ENCODE peak calls at places on chromosomes 16 and 17, in seven cellular contexts. Q is mesendoderm; F is cardiac muscle cell; G is CD8-positive, alpha-beta memory T cell; O is psoas muscle; S is CD8-positive, alpha-beta T cell; L is H9. A is an unnamed sample.

GRCh38 chr17:42553866-42554249 is 1.1 kb downstream of the HSD17B1 start:
- DNase-seq in Q (no peak), F (no peak), G (no peak), L (no peak), O (no peak), S (no peak), A (no peak)

GRCh38 chr17:65058615-65059014 is 2.1 kb upstream of the GNA13 start:
- DNase-seq in S (no peak), Q (no peak), L (no peak), G (no peak), F (no peak), O (no peak), A (no peak)

GRCh38 chr16:22770866-22771265 is 43.1 kb upstream of the HS3ST2 start:
- DNase-seq in F (no peak), G (no peak), L (no peak), S (no peak), Q (no peak), O (no peak), A (no peak)

GRCh38 chr16:56667581-56668571 is at the start of gene MT1G:
- DNase-seq in Q (no peak), G (no peak), O (peak; percentile 68), F (peak; percentile 35), L (peak; percentile 50), S (no peak), A (peak; percentile 58)

GRCh38 chr17:67110619-67111018 is 66.3 kb downstream of the CACNG1 start:
- DNase-seq in S (no peak), Q (no peak), G (no peak), F (no peak), L (no peak), O (no peak), A (no peak)

GRCh38 chr16:29876578-29877249 is 13.7 kb upstream of the CDIPT start:
- DNase-seq in L (no peak), O (no peak), G (peak; percentile 19), F (no peak), S (peak; percentile 24), Q (peak; percentile 39), A (no peak)

GRCh38 chr16:51045186-51045585 is 105.9 kb downstream of the SALL1 start:
- DNase-seq in S (no peak), O (no peak), L (no peak), G (no peak), F (no peak), Q (no peak), A (no peak)

GRCh38 chr17:7883781-7884386 is 4.7 kb upstream of the CHD3 start:
- DNase-seq in Q (no peak), G (peak; percentile 16), F (no peak), L (peak; percentile 5), S (no peak), O (no peak), A (no peak)

GRCh38 chr16:89367538-89368059 is 122.8 kb downstream of the ANKRD11 start:
- DNase-seq in Q (no peak), O (no peak), G (no peak), S (no peak), F (no peak), L (no peak), A (no peak)

GRCh38 chr17:81868674-81869220 is 2.4 kb downstream of the ARHGDIA start:
- DNase-seq in L (peak; percentile 78), Q (peak; percentile 89), S (no peak), G (no peak), O (peak; percentile 69), F (peak; percentile 25), A (peak; percentile 59)

GRCh38 chr17:3732171-3732570 is 8.5 kb downstream of the HASPIN start:
- DNase-seq in O (no peak), Q (peak; percentile 23), L (no peak), S (no peak), F (no peak), G (no peak), A (peak; percentile 55)

GRCh38 chr17:62724398-62725146 is 83.5 kb downstream of the MARCHF10 start:
- DNase-seq in L (peak; percentile 31), O (no peak), S (peak; percentile 47), G (peak; percentile 59), F (no peak), Q (no peak), A (no peak)

GRCh38 chr17:36069131-36069530 is 5.1 kb downstream of the CCL18 start:
- DNase-seq in O (no peak), G (no peak), L (no peak), Q (no peak), S (no peak), F (no peak), A (no peak)

GRCh38 chr16:2465653-2466415 is 5.3 kb upstream of the NTN3 start:
- DNase-seq in G (no peak), L (peak; percentile 66), F (no peak), O (no peak), S (no peak), Q (peak; percentile 56), A (no peak)

GRCh38 chr17:75404739-75405364 is 626 bp downstream of the GRB2 start:
- DNase-seq in S (peak; percentile 22), Q (peak; percentile 60), O (peak; percentile 54), G (peak; percentile 32), L (peak; percentile 62), F (peak; percentile 61), A (peak; percentile 48)

GRCh38 chr16:85211247-85211910 is 99.1 kb upstream of the CIBAR2 start:
- DNase-seq in L (no peak), G (no peak), S (no peak), Q (no peak), O (no peak), F (no peak), A (no peak)

GRCh38 chr16:265002-265529 is 10.7 kb downstream of the RGS11 start:
- DNase-seq in G (no peak), S (no peak), O (no peak), Q (no peak), F (no peak), L (no peak), A (no peak)

GRCh38 chr16:23479138-23479537 is 26.1 kb upstream of the COG7 start:
- DNase-seq in O (no peak), F (no peak), G (no peak), S (no peak), L (no peak), Q (no peak), A (no peak)

GRCh38 chr17:40060887-40061480 is 1.8 kb upstream of the THRA start:
- DNase-seq in F (no peak), Q (no peak), L (no peak), G (no peak), S (no peak), O (no peak), A (no peak)
- H3K27ac ChIP-seq in F (no peak overlapping the region), Q (no peak overlapping the region), L (no peak overlapping the region), G (no peak overlapping the region), S (no peak overlapping the region), O (no peak overlapping the region), A (no peak overlapping the region)

GRCh38 chr17:77884019-77884418 is 74.5 kb upstream of the TNRC6C start:
- DNase-seq in S (no peak), Q (peak; percentile 61), O (no peak), F (peak; percentile 73), L (peak; percentile 75), G (no peak), A (peak; percentile 61)

GRCh38 chr17:77881545-77881944 is 77.0 kb upstream of the TNRC6C start:
- DNase-seq in S (peak; percentile 70), L (no peak), G (peak; percentile 79), O (peak; percentile 86), F (no peak), Q (peak; percentile 35), A (peak; percentile 74)

GRCh38 chr17:77882040-77882439 is 76.5 kb upstream of the TNRC6C start:
- DNase-seq in L (no peak), F (no peak), G (no peak), S (no peak), Q (no peak), O (no peak), A (no peak)

GRCh38 chr17:77883213-77883650 is 75.3 kb upstream of the TNRC6C start:
- DNase-seq in Q (no peak), F (no peak), O (no peak), L (no peak), S (no peak), G (no peak), A (no peak)

GRCh38 chr17:77882481-77883212 is 75.9 kb upstream of the TNRC6C start:
- DNase-seq in F (no peak), L (no peak), O (peak; percentile 46), Q (no peak), G (peak; percentile 87), S (peak; percentile 66), A (peak; percentile 35)
- H3K27ac ChIP-seq in F (no peak overlapping the region), L (no peak overlapping the region), O (no peak overlapping the region), Q (no peak overlapping the region), G (peak overlapping the region; percentile 88), S (peak overlapping the region; percentile 80), A (peak overlapping the region; percentile 71)

DNA sequence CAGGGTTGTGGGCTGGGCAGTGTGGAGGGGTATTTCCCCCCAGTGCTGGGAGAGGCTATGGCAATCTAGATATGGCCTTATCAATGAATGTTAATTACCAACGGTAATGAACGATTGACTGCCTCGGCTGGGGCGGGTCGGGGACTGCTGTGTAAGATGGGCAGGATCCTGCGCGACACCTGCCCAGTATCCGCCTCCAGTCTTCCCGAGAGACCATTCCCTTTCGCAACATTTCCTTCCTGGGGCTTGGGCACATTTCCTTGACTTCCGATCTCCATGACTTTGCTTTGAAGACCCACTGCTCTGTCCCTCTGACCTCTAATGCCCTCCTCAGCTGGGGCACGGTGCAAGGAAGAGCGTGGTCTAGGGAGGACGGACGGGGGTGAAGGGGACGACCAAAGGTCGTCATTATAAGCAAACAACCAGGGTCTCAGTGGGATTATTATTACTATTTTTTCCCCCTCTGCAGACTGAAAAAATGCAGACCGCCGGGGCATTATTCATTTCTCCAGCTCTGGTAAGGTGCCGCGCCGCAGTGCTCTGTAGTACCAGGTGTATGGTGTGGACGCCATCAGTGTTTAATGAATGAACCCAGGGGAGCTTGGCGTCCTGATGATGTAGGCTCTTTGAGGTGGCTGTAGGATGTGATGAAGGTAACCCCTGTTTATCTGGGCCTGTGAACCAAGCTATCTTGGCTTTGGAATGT is 506 bp downstream of the ATP5MC1 start:
- DNase-seq in S (no peak), O (no peak), G (no peak), F (peak; percentile 19), Q (no peak), L (no peak), A (no peak)
- H3K27ac ChIP-seq in S (peak overlapping the region; percentile 55), O (peak overlapping the region; percentile 90), G (peak overlapping the region; percentile 84), F (peak overlapping the region; percentile 84), Q (no peak overlapping the region), L (no peak overlapping the region), A (peak overlapping the region; percentile 80)

GRCh38 chr17:48209973-48210372 is 102.4 kb downstream of the SNX11 start:
- DNase-seq in S (no peak), G (no peak), L (no peak), Q (no peak), O (no peak), F (no peak), A (no peak)

GRCh38 chr17:48213797-48214196 is 106.2 kb downstream of the SNX11 start:
- DNase-seq in Q (no peak), F (no peak), O (no peak), G (no peak), L (no peak), S (no peak), A (no peak)

GRCh38 chr17:48211787-48212186 is 104.2 kb downstream of the SNX11 start:
- DNase-seq in L (no peak), Q (no peak), F (no peak), G (no peak), O (no peak), S (no peak), A (no peak)

GRCh38 chr17:48207776-48208175 is 100.2 kb downstream of the SNX11 start:
- DNase-seq in F (no peak), G (no peak), O (no peak), Q (no peak), S (no peak), L (no peak), A (no peak)

GRCh38 chr17:48211011-48211410 is 103.4 kb downstream of the SNX11 start:
- DNase-seq in L (no peak), G (no peak), F (no peak), S (no peak), O (no peak), Q (no peak), A (no peak)
- H3K27ac ChIP-seq in L (no peak overlapping the region), G (no peak overlapping the region), F (no peak overlapping the region), S (no peak overlapping the region), O (no peak overlapping the region), Q (no peak overlapping the region), A (no peak overlapping the region)